ENCODE peak calls at places on chromosome 7, in eight cellular contexts. W is NCI-H2107, O is H7, Q is LoVo, N is GM19239, C is neural crest cell, D is NCI-H774, A is omental fat pad. I is an unnamed sample.

GRCh38 chr7:50821457-50821977 is 38.8 kb upstream of the GRB10 start:
- DNase-seq in W (no peak), D (peak; percentile 18), N (no peak), A (no peak), O (no peak), Q (no peak), C (no peak), I (no peak)

GRCh38 chr7:102251531-102252372 is 34.9 kb upstream of the SH2B2 start:
- DNase-seq in A (no peak), O (no peak), Q (no peak), N (no peak), C (no peak), W (no peak), D (no peak), I (no peak)

GRCh38 chr7:36777855-36778254 is 53.6 kb upstream of the AOAH start:
- DNase-seq in N (no peak), A (no peak), C (no peak), O (no peak), Q (no peak), D (peak; percentile 19), W (no peak), I (no peak)

GRCh38 chr7:118476036-118476435 is 251.5 kb downstream of the ANKRD7 start:
- DNase-seq in Q (no peak), D (no peak), C (no peak), W (no peak), O (no peak), A (no peak), N (no peak), I (no peak)

GRCh38 chr7:101125989-101126650 is 784 bp upstream of the SERPINE1 start:
- DNase-seq in D (no peak), O (no peak), C (no peak), Q (no peak), N (peak; percentile 47), W (no peak), A (no peak), I (no peak)

GRCh38 chr7:78734626-78735025 is 718.8 kb downstream of the MAGI2 start:
- DNase-seq in W (no peak), N (no peak), C (no peak), Q (no peak), O (no peak), A (no peak), D (no peak), I (no peak)

GRCh38 chr7:44265733-44266132 is 59.7 kb downstream of the CAMK2B start:
- DNase-seq in O (no peak), A (no peak), W (no peak), D (no peak), C (no peak), Q (no peak), N (no peak), I (no peak)

GRCh38 chr7:26860361-26860760 is 4.0 kb downstream of the SKAP2 start:
- DNase-seq in D (no peak), W (no peak), Q (peak; percentile 85), N (no peak), C (no peak), A (no peak), O (peak; percentile 23), I (no peak)

GRCh38 chr7:45595809-45596664 is 21.9 kb downstream of the ADCY1 start:
- DNase-seq in C (no peak), A (no peak), O (peak; percentile 12), Q (no peak), D (no peak), N (no peak), W (no peak), I (peak; percentile 29)

GRCh38 chr7:116495737-116496136 is 3.8 kb upstream of the CAV2 start:
- DNase-seq in W (no peak), D (no peak), Q (no peak), C (no peak), N (no peak), O (no peak), A (no peak), I (no peak)

GRCh38 chr7:121488251-121488650 is 92.1 kb upstream of the FAM3C start:
- DNase-seq in N (no peak), O (no peak), D (no peak), A (no peak), Q (no peak), W (no peak), C (no peak), I (no peak)

GRCh38 chr7:134562136-134562535 is 13.2 kb downstream of the AKR1B15 start:
- DNase-seq in N (no peak), C (no peak), W (no peak), A (no peak), Q (no peak), D (no peak), O (no peak), I (no peak)

GRCh38 chr7:147765301-147765700 is 825.3 kb upstream of the C7orf33 start:
- DNase-seq in A (no peak), Q (no peak), W (no peak), N (no peak), D (no peak), O (no peak), C (no peak), I (no peak)

GRCh38 chr7:112421666-112422486 is 28.4 kb upstream of the IFRD1 start:
- DNase-seq in D (no peak), W (no peak), O (no peak), A (no peak), N (no peak), C (no peak), Q (no peak), I (no peak)

GRCh38 chr7:36312064-36312914 is 77.4 kb upstream of the ANLN start:
- DNase-seq in D (no peak), A (no peak), Q (peak; percentile 84), C (no peak), O (peak; percentile 81), W (peak; percentile 49), N (no peak), I (no peak)

GRCh38 chr7:14275346-14275745 is 285.9 kb upstream of the ETV1 start:
- DNase-seq in A (no peak), N (no peak), Q (no peak), D (no peak), O (no peak), W (no peak), C (no peak), I (no peak)

GRCh38 chr7:131493081-131493480 is 63.3 kb downstream of the PODXL start:
- DNase-seq in W (no peak), D (no peak), O (no peak), C (no peak), N (no peak), Q (no peak), A (no peak), I (no peak)

GRCh38 chr7:3648276-3648675 is 347.2 kb downstream of the SDK1 start:
- DNase-seq in W (no peak), N (no peak), Q (no peak), C (no peak), A (no peak), D (no peak), O (no peak), I (no peak)

GRCh38 chr7:67955061-67955460 is 958.4 kb downstream of the TYW1 start:
- DNase-seq in W (no peak), N (no peak), Q (no peak), A (no peak), O (peak; percentile 38), C (peak; percentile 1), D (no peak), I (no peak)

GRCh38 chr7:25014735-25015134 is 34.8 kb upstream of the OSBPL3 start:
- DNase-seq in W (no peak), D (no peak), O (no peak), N (no peak), Q (no peak), C (no peak), A (no peak), I (no peak)

GRCh38 chr7:100353685-100354330 is 4.1 kb upstream of the PILRB start:
- DNase-seq in D (no peak), W (no peak), N (no peak), O (no peak), A (no peak), C (no peak), Q (no peak), I (no peak)

GRCh38 chr7:16071246-16071857 is 350.0 kb downstream of the CRPPA start:
- DNase-seq in Q (peak; percentile 76), C (peak; percentile 12), O (no peak), D (peak; percentile 48), A (no peak), N (no peak), W (peak; percentile 64), I (no peak)

GRCh38 chr7:130394421-130395188 is 14.3 kb downstream of the CPA1 start:
- DNase-seq in C (no peak), O (no peak), W (no peak), N (no peak), D (no peak), Q (no peak), A (no peak), I (no peak)

GRCh38 chr7:102426268-102427031 is 6.9 kb upstream of the ORAI2 start:
- DNase-seq in N (peak; percentile 60), C (no peak), Q (no peak), D (no peak), W (no peak), A (no peak), O (no peak), I (no peak)

GRCh38 chr7:159026271-159027047 is 118.2 kb downstream of the VIPR2 start:
- DNase-seq in D (no peak), N (no peak), C (peak; percentile 38), O (peak; percentile 68), A (no peak), W (no peak), Q (no peak), I (peak; percentile 66)